ENCODE peak calls at places on chromosomes 5 and 9, in five cellular contexts. D, J, W, L and N are unnamed samples. For H3K9me3, the result is how much of the 10 kb centered on the place peaks cover.

GRCh38 chr9:89799221-89799620 is 194.4 kb downstream of the GADD45G start:
- DNase-seq in D (no peak), W (peak), L (no peak), J (no peak), N (no peak)

GRCh38 chr9:83199240-83199639 is 136.3 kb upstream of the RASEF start:
- DNase-seq in W (peak), L (peak), J (peak), D (no peak), N (peak)

GRCh38 chr9:72353455-72354116 is 11.4 kb downstream of the ZFAND5 start:
- DNase-seq in W (no peak), J (no peak), L (peak), D (no peak), N (no peak)

GRCh38 chr5:115735108-115735998 is 81.1 kb downstream of the CDO1 start:
- DNase-seq in D (no peak), L (no peak), J (no peak), W (no peak), N (peak)

GRCh38 chr9:125106285-125106893 is 36.9 kb downstream of the SCAI start:
- DNase-seq in J (peak), W (no peak), L (no peak), D (no peak), N (no peak)

GRCh38 chr9:20906326-20906725 is 125.1 kb downstream of the HACD4 start:
- DNase-seq in L (peak), D (no peak), J (no peak), W (no peak), N (no peak)

GRCh38 chr5:14238272-14238671 is 95.1 kb downstream of the TRIO start:
- DNase-seq in D (no peak), L (no peak), J (no peak), W (no peak), N (no peak)

GRCh38 chr9:124290743-124291554 is 33.2 kb downstream of the NEK6 start:
- DNase-seq in J (no peak), W (no peak), L (peak), D (no peak), N (no peak)

GRCh38 chr5:66144799-66145390 is 795 bp downstream of the SREK1 start:
- DNase-seq in W (peak), J (no peak), D (no peak), L (no peak), N (no peak)

GRCh38 chr5:73272351-73272750 is 99.4 kb downstream of the TMEM174 start:
- DNase-seq in L (no peak), D (no peak), W (no peak), J (no peak), N (no peak)

GRCh38 chr9:122033775-122034373 is 59.2 kb downstream of the TTLL11 start:
- DNase-seq in L (peak), W (no peak), J (no peak), D (no peak), N (no peak)

GRCh38 chr5:27240791-27241190 is 202.4 kb upstream of the CDH9 start:
- DNase-seq in J (no peak), L (no peak), D (no peak), W (no peak), N (no peak)

GRCh38 chr9:79008916-79009315 is 562.8 kb upstream of the TLE4 start:
- DNase-seq in D (no peak), L (no peak), J (no peak), W (no peak), N (no peak)

GRCh38 chr5:110386782-110387181 is 339.7 kb downstream of the TMEM232 start:
- DNase-seq in L (peak), D (no peak), J (peak), W (peak), N (no peak)

GRCh38 chr5:175609504-175609903 is 48.4 kb upstream of the HRH2 start:
- DNase-seq in W (no peak), L (no peak), J (no peak), D (no peak), N (no peak)

GRCh38 chr5:107381189-107381856 is 289.4 kb downstream of the EFNA5 start:
- DNase-seq in W (peak), L (peak), D (no peak), J (peak), N (no peak)

GRCh38 chr5:135126688-135127603 is 92.9 kb upstream of the PITX1 start:
- DNase-seq in L (no peak), W (peak), J (no peak), D (no peak), N (no peak)

GRCh38 chr5:151151263-151151660 is 6.3 kb downstream of the ANXA6 start:
- DNase-seq in J (no peak), L (no peak), D (no peak), W (no peak), N (no peak)

GRCh38 chr9:123871781-123872180 is 58.1 kb downstream of the DENND1A start:
- DNase-seq in D (no peak), L (no peak), W (no peak), J (no peak), N (no peak)

GRCh38 chr5:90606539-90606938 is 47.9 kb downstream of the ADGRV1 start:
- DNase-seq in D (no peak), L (no peak), W (no peak), J (no peak), N (no peak)

GRCh38 chr9:96567203-96567700 is 52.4 kb downstream of the CDC14B start:
- DNase-seq in W (no peak), D (peak), L (no peak), J (no peak), N (no peak)

GRCh38 chr5:93189707-93190120 is 391.3 kb downstream of the NR2F1-AS1 start:
- DNase-seq in D (no peak), J (peak), W (peak), L (peak), N (no peak)

GRCh38 chr9:108911820-108912219 is 22.1 kb downstream of the ELP1 start:
- DNase-seq in J (no peak), W (no peak), L (no peak), D (no peak), N (no peak)

GRCh38 chr5:153779852-153780251 is 258.9 kb downstream of the FAM114A2 start:
- DNase-seq in W (no peak), J (no peak), D (no peak), L (no peak), N (no peak)

GRCh38 chr9:77455312-77455927 is 192.7 kb downstream of the GNA14 start:
- DNase-seq in D (no peak), J (no peak), L (peak), W (peak), N (no peak)

GRCh38 chr5:1404062-1404461 is 41.2 kb downstream of the SLC6A3 start:
- DNase-seq in W (no peak), J (no peak), L (no peak), D (no peak), N (no peak)

GRCh38 chr5:23506329-23507236 is 826 bp upstream of the PRDM9 start:
- DNase-seq in J (no peak), L (peak), W (peak), D (peak), N (no peak)

GRCh38 chr9:4237748-4238511 is 61.9 kb downstream of the GLIS3 start:
- DNase-seq in L (peak), J (no peak), D (no peak), W (no peak), N (no peak)

GRCh38 chr5:14383923-14384322 is 197.7 kb upstream of the OTULINL start:
- DNase-seq in L (no peak), D (no peak), W (no peak), J (no peak), N (no peak)

GRCh38 chr9:76996700-76997099 is 22.8 kb upstream of the FOXB2 start:
- DNase-seq in L (peak), W (peak), D (no peak), J (peak), N (peak)

GRCh38 chr5:142280066-142281011 is 44.5 kb downstream of the SPRY4 start:
- DNase-seq in L (peak), D (no peak), J (peak), W (peak), N (peak)

GRCh38 chr9:105416840-105417239 is 31.0 kb upstream of the FSD1L start:
- DNase-seq in L (no peak), W (no peak), D (no peak), J (no peak), N (no peak)

GRCh38 chr5:74130141-74130897 is 504.3 kb downstream of the ARHGEF28 start:
- DNase-seq in D (no peak), L (no peak), W (no peak), J (no peak), N (no peak)

GRCh38 chr5:142432961-142433360 is 108.1 kb upstream of the SPRY4 start:
- DNase-seq in L (no peak), D (no peak), J (no peak), W (peak), N (no peak)

GRCh38 chr5:179453616-179454015 is 96.7 kb upstream of the RUFY1 start:
- DNase-seq in W (no peak), L (no peak), D (no peak), J (no peak), N (no peak)

GRCh38 chr5:42507451-42508092 is 84.3 kb downstream of the GHR start:
- DNase-seq in W (no peak), J (no peak), L (no peak), D (no peak), N (peak)

GRCh38 chr9:91458905-91459304 is 35.3 kb upstream of the NFIL3 start:
- DNase-seq in W (no peak), D (no peak), J (no peak), L (no peak), N (no peak)

GRCh38 chr5:52799983-52800393 is 12.3 kb downstream of the ITGA1 start:
- DNase-seq in W (peak), L (peak), D (peak), J (peak), N (peak)

GRCh38 chr5:124735169-124735858 is 11.1 kb downstream of the ZNF608 start:
- DNase-seq in D (no peak), J (no peak), W (peak), L (peak), N (no peak)
- H3K9me3 ChIP-seq in D (under half), J (under half), W (under half), L (under half), N (under half)

GRCh38 chr9:114503522-114504340 is 1.5 kb downstream of the WHRN start:
- DNase-seq in W (no peak), L (no peak), J (no peak), D (no peak), N (no peak)

GRCh38 chr9:114507726-114508125 is 2.5 kb upstream of the WHRN start:
- DNase-seq in J (peak), D (no peak), W (no peak), L (peak), N (peak)

GRCh38 chr9:114504341-114505186 is 709 bp downstream of the WHRN start:
- DNase-seq in J (peak), L (peak), D (no peak), W (no peak), N (peak)

GRCh38 chr9:114506082-114506390 is 763 bp upstream of the WHRN start:
- DNase-seq in J (no peak), L (no peak), D (no peak), W (no peak), N (no peak)

DNA sequence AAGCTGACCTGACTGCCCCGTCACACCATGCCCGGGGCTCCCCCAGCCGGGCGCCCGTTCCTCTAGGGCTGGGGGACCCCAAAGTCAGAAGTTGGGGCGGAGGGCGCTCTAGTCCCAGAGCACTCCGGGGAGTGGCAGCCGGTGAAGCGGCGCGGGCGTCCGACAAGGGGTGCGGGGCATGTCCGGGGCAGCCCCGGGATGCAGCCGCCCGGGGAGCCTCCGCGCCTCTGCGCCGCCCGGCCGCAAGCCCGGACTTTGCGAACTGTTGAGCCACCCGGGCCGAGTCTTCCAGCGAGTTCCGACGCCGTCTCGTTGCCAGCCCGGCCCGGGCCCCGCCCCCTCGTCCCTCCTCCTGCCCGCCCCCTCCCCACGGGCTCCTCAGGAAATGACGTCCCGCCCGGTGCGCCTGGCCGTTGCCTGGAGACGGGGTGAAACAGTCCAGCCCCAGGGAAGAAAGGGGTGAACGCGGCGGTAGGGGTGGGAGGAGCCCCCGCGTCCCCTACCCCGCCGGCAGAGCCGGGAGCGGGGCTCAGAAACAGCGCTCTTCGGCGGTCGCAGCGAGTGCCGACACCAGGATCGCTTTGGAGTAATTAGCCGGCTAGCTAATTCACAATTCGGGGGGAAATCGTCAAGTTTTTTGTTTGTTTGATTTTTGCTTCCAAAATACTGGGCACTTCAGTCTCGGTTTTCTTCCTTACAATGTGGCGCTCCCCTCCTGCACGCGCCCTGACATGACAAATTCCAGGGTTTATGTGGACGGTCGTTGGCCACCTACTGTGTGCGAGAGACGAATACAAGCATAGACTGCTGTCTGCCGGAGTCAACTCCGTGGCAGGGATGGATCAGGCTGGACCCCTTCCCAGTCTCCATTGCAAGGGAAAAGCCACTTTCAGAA is at the start of gene WHRN:
- DNase-seq in W (peak), L (peak), J (peak), D (peak), N (peak)
- H3K4me3 ChIP-seq in W (peak), L (peak), J (peak), D (peak), N (peak)

GRCh38 chr9:99819484-99820329 is 2.0 kb upstream of the NR4A3 start:
- DNase-seq in D (no peak), W (peak), L (peak), J (peak), N (peak)
- H3K14ac ChIP-seq in D (no peak), W (peak), L (no peak), J (peak), N (peak)

DNA sequence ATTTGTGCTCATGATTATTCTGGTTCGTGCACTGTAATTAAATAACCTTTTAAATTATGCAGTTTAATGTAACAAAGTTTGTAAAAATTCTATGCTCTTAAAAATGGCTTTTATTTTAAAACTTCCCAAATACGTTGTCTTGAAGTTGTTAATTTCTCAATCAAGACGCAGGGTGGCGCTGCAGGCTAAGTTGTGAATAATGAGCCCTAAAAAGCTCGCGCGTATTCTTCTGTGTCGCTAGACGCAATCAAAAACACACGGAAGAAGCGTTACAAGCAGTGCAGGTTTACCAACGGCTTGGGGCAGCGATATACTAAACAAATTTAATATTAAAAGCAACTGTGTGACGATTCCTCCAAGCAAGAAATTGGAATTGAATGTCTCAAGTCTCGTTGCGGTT is at the start of gene PCDHB4:
- DNase-seq in J (no peak), W (no peak), L (no peak), D (no peak), N (no peak)
- H3K9me3 ChIP-seq in J (under half), W (under half), L (half or more), D (under half), N (under half)

GRCh38 chr5:173324115-173325001 is 3.9 kb downstream of the STC2 start:
- DNase-seq in W (no peak), L (no peak), J (peak), D (no peak), N (no peak)

GRCh38 chr5:173327948-173328895 is at the start of gene STC2:
- DNase-seq in L (peak), J (peak), W (peak), D (peak), N (peak)

GRCh38 chr5:173327084-173327947 is 898 bp downstream of the STC2 start:
- DNase-seq in L (peak), D (no peak), W (peak), J (peak), N (peak)

GRCh38 chr5:173325091-173325698 is 3.0 kb downstream of the STC2 start:
- DNase-seq in W (no peak), L (no peak), D (no peak), J (no peak), N (no peak)

GRCh38 chr5:173326501-173326960 is 1.7 kb downstream of the STC2 start:
- DNase-seq in J (peak), W (peak), D (no peak), L (peak), N (no peak)
- H3K4me3 ChIP-seq in J (peak), W (peak), D (peak), L (peak), N (peak)

DNA sequence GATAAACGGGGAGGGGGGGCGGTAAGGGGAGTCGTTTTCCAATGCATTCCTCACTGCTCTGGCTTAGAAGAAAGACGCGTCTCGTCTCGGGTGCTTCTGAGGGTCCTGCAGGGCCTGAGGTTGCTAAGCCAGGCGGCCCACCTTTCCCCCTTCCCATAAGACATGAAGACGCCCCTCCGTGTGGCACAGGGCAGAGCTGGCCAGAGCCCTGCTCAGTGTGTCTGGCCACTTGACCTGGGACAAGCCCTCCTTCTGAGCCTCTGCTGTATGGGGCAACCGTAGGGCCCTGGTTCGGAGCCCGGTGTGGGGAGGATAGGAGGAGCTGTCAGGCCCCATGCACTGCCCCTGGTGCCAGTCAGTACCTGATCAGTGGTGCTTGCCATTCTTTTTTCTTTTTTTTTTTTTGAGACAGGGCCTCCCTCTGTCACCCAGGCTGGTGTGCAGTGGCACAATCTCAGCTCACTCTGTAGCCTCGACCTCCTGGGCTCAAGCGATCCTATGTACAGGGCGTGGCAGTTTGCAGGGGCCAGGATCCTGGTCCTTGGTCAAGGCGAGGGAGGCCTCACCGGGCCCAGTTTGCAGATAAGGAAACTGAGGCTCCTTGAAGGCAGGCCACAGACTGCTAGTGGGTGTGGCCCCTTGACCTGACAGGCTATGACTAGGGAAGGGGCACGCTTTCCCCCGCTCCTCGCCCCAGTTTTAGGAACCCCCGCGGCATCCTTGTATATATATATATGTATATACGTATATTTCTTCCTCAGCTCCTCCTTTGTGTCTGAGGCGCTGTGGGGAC is 172.3 kb upstream of the IER5L start:
- DNase-seq in L (no peak), D (no peak), J (no peak), W (no peak), N (no peak)
- H3K14ac ChIP-seq in L (no peak), D (no peak), J (no peak), W (no peak), N (no peak)